ENCODE peak calls at places on chromosomes 1 and 21, in nine cellular contexts. One of them, this sample, is unnamed.

GRCh38 chr1:223413216-223413615 is 20.0 kb downstream of the CCDC185 start:
- DNase-seq in choroid plexus epithelial cell: no peak
- DNase-seq in fibroblast of lung: no peak
- DNase-seq in naive thymus-derived CD4-positive, alpha-beta T cell: no peak
- DNase-seq in right atrium auricular region: no peak
- DNase-seq in cardiac muscle cell: no peak
- DNase-seq in GM12878: no peak
- DNase-seq in OCI-LY7: no peak
- DNase-seq in left lung: no peak
- DNase-seq in this sample: no peak

GRCh38 chr1:161511018-161511755 is 5.9 kb downstream of the FCGR2A start:
- DNase-seq in choroid plexus epithelial cell: peak
- DNase-seq in fibroblast of lung: no peak
- DNase-seq in naive thymus-derived CD4-positive, alpha-beta T cell: no peak
- DNase-seq in left lung: no peak
- DNase-seq in GM12878: no peak
- DNase-seq in OCI-LY7: no peak
- DNase-seq in right atrium auricular region: no peak
- DNase-seq in cardiac muscle cell: no peak
- DNase-seq in this sample: no peak

GRCh38 chr1:39699419-39699818 is 8.2 kb upstream of the HPCAL4 start:
- DNase-seq in left lung: no peak
- DNase-seq in fibroblast of lung: no peak
- DNase-seq in OCI-LY7: no peak
- DNase-seq in right atrium auricular region: no peak
- DNase-seq in GM12878: no peak
- DNase-seq in naive thymus-derived CD4-positive, alpha-beta T cell: no peak
- DNase-seq in cardiac muscle cell: no peak
- DNase-seq in choroid plexus epithelial cell: no peak
- DNase-seq in this sample: no peak

GRCh38 chr1:7262611-7263010 is 477.4 kb downstream of the CAMTA1 start:
- DNase-seq in GM12878: no peak
- DNase-seq in left lung: no peak
- DNase-seq in naive thymus-derived CD4-positive, alpha-beta T cell: no peak
- DNase-seq in choroid plexus epithelial cell: no peak
- DNase-seq in cardiac muscle cell: no peak
- DNase-seq in right atrium auricular region: no peak
- DNase-seq in fibroblast of lung: no peak
- DNase-seq in OCI-LY7: no peak
- DNase-seq in this sample: no peak

GRCh38 chr1:198449281-198449680 is 91.2 kb downstream of the ATP6V1G3 start:
- DNase-seq in OCI-LY7: no peak
- DNase-seq in right atrium auricular region: no peak
- DNase-seq in cardiac muscle cell: no peak
- DNase-seq in GM12878: no peak
- DNase-seq in left lung: no peak
- DNase-seq in fibroblast of lung: no peak
- DNase-seq in naive thymus-derived CD4-positive, alpha-beta T cell: no peak
- DNase-seq in choroid plexus epithelial cell: no peak
- DNase-seq in this sample: no peak

GRCh38 chr21:33058468-33059318 is 11.2 kb upstream of the OLIG1 start:
- DNase-seq in fibroblast of lung: no peak
- DNase-seq in cardiac muscle cell: no peak
- DNase-seq in left lung: no peak
- DNase-seq in OCI-LY7: no peak
- DNase-seq in choroid plexus epithelial cell: no peak
- DNase-seq in naive thymus-derived CD4-positive, alpha-beta T cell: no peak
- DNase-seq in GM12878: no peak
- DNase-seq in right atrium auricular region: no peak
- DNase-seq in this sample: no peak

GRCh38 chr1:184456189-184456588 is 69.4 kb downstream of the C1orf21 start:
- DNase-seq in cardiac muscle cell: no peak
- DNase-seq in fibroblast of lung: no peak
- DNase-seq in OCI-LY7: no peak
- DNase-seq in GM12878: no peak
- DNase-seq in naive thymus-derived CD4-positive, alpha-beta T cell: no peak
- DNase-seq in left lung: no peak
- DNase-seq in choroid plexus epithelial cell: peak
- DNase-seq in right atrium auricular region: no peak
- DNase-seq in this sample: no peak

GRCh38 chr1:18541046-18541795 is 60.5 kb downstream of the KLHDC7A start:
- DNase-seq in choroid plexus epithelial cell: no peak
- DNase-seq in naive thymus-derived CD4-positive, alpha-beta T cell: no peak
- DNase-seq in fibroblast of lung: no peak
- DNase-seq in left lung: no peak
- DNase-seq in right atrium auricular region: no peak
- DNase-seq in cardiac muscle cell: no peak
- DNase-seq in OCI-LY7: no peak
- DNase-seq in GM12878: no peak
- DNase-seq in this sample: no peak

GRCh38 chr21:38291875-38292274 is 35.1 kb downstream of the KCNJ15 start:
- DNase-seq in choroid plexus epithelial cell: no peak
- DNase-seq in OCI-LY7: no peak
- DNase-seq in left lung: no peak
- DNase-seq in right atrium auricular region: no peak
- DNase-seq in GM12878: no peak
- DNase-seq in naive thymus-derived CD4-positive, alpha-beta T cell: no peak
- DNase-seq in fibroblast of lung: no peak
- DNase-seq in cardiac muscle cell: no peak
- DNase-seq in this sample: no peak

GRCh38 chr1:9061252-9061948 is 8.0 kb downstream of the SLC2A5 start:
- DNase-seq in right atrium auricular region: no peak
- DNase-seq in choroid plexus epithelial cell: no peak
- DNase-seq in GM12878: no peak
- DNase-seq in OCI-LY7: no peak
- DNase-seq in left lung: no peak
- DNase-seq in fibroblast of lung: no peak
- DNase-seq in cardiac muscle cell: no peak
- DNase-seq in naive thymus-derived CD4-positive, alpha-beta T cell: no peak
- DNase-seq in this sample: no peak

GRCh38 chr1:237867380-237867888 is 23.3 kb downstream of the ZP4 start:
- DNase-seq in naive thymus-derived CD4-positive, alpha-beta T cell: no peak
- DNase-seq in right atrium auricular region: no peak
- DNase-seq in cardiac muscle cell: no peak
- DNase-seq in OCI-LY7: no peak
- DNase-seq in GM12878: no peak
- DNase-seq in fibroblast of lung: no peak
- DNase-seq in left lung: no peak
- DNase-seq in choroid plexus epithelial cell: no peak
- DNase-seq in this sample: no peak

GRCh38 chr1:33372162-33372561 is 51.3 kb upstream of the A3GALT2 start:
- DNase-seq in right atrium auricular region: no peak
- DNase-seq in choroid plexus epithelial cell: no peak
- DNase-seq in left lung: no peak
- DNase-seq in OCI-LY7: no peak
- DNase-seq in fibroblast of lung: no peak
- DNase-seq in naive thymus-derived CD4-positive, alpha-beta T cell: no peak
- DNase-seq in cardiac muscle cell: no peak
- DNase-seq in GM12878: no peak
- DNase-seq in this sample: no peak

GRCh38 chr1:237851209-237851845 is 39.4 kb downstream of the ZP4 start:
- DNase-seq in cardiac muscle cell: peak
- DNase-seq in right atrium auricular region: no peak
- DNase-seq in fibroblast of lung: peak
- DNase-seq in naive thymus-derived CD4-positive, alpha-beta T cell: no peak
- DNase-seq in choroid plexus epithelial cell: peak
- DNase-seq in left lung: no peak
- DNase-seq in GM12878: no peak
- DNase-seq in OCI-LY7: peak
- DNase-seq in this sample: no peak

GRCh38 chr1:160981584-160982411 is 27.2 kb upstream of the ITLN2 start:
- DNase-seq in left lung: peak
- DNase-seq in right atrium auricular region: no peak
- DNase-seq in cardiac muscle cell: no peak
- DNase-seq in fibroblast of lung: no peak
- DNase-seq in choroid plexus epithelial cell: no peak
- DNase-seq in GM12878: no peak
- DNase-seq in naive thymus-derived CD4-positive, alpha-beta T cell: no peak
- DNase-seq in OCI-LY7: no peak
- DNase-seq in this sample: no peak

GRCh38 chr1:29682171-29682917 is 446.0 kb downstream of the PTPRU start:
- DNase-seq in cardiac muscle cell: no peak
- DNase-seq in fibroblast of lung: no peak
- DNase-seq in choroid plexus epithelial cell: no peak
- DNase-seq in left lung: no peak
- DNase-seq in GM12878: no peak
- DNase-seq in right atrium auricular region: peak
- DNase-seq in OCI-LY7: no peak
- DNase-seq in naive thymus-derived CD4-positive, alpha-beta T cell: no peak
- DNase-seq in this sample: no peak

GRCh38 chr1:151134991-151135390 is 11.4 kb downstream of the SEMA6C start:
- DNase-seq in OCI-LY7: no peak
- DNase-seq in cardiac muscle cell: no peak
- DNase-seq in fibroblast of lung: no peak
- DNase-seq in GM12878: no peak
- DNase-seq in left lung: no peak
- DNase-seq in right atrium auricular region: no peak
- DNase-seq in naive thymus-derived CD4-positive, alpha-beta T cell: no peak
- DNase-seq in choroid plexus epithelial cell: no peak
- DNase-seq in this sample: no peak

GRCh38 chr21:42263591-42264131 is 44.7 kb downstream of the ABCG1 start:
- DNase-seq in cardiac muscle cell: no peak
- DNase-seq in right atrium auricular region: peak
- DNase-seq in left lung: peak
- DNase-seq in naive thymus-derived CD4-positive, alpha-beta T cell: no peak
- DNase-seq in GM12878: no peak
- DNase-seq in fibroblast of lung: peak
- DNase-seq in OCI-LY7: no peak
- DNase-seq in choroid plexus epithelial cell: no peak
- DNase-seq in this sample: peak

GRCh38 chr1:9881838-9882249 is 28.2 kb downstream of the CTNNBIP1 start:
- DNase-seq in cardiac muscle cell: no peak
- DNase-seq in OCI-LY7: no peak
- DNase-seq in fibroblast of lung: peak
- DNase-seq in naive thymus-derived CD4-positive, alpha-beta T cell: no peak
- DNase-seq in left lung: peak
- DNase-seq in right atrium auricular region: no peak
- DNase-seq in choroid plexus epithelial cell: peak
- DNase-seq in GM12878: no peak
- DNase-seq in this sample: no peak

GRCh38 chr1:19390901-19391595 is 78.9 kb downstream of the SLC66A1 start:
- DNase-seq in OCI-LY7: peak
- DNase-seq in GM12878: peak
- DNase-seq in left lung: no peak
- DNase-seq in choroid plexus epithelial cell: peak
- DNase-seq in fibroblast of lung: peak
- DNase-seq in right atrium auricular region: peak
- DNase-seq in cardiac muscle cell: peak
- DNase-seq in naive thymus-derived CD4-positive, alpha-beta T cell: peak
- DNase-seq in this sample: peak

GRCh38 chr1:209850342-209850979 is 22.7 kb downstream of the UTP25 start:
- DNase-seq in naive thymus-derived CD4-positive, alpha-beta T cell: no peak
- DNase-seq in left lung: no peak
- DNase-seq in OCI-LY7: peak
- DNase-seq in GM12878: no peak
- DNase-seq in cardiac muscle cell: peak
- DNase-seq in fibroblast of lung: peak
- DNase-seq in choroid plexus epithelial cell: peak
- DNase-seq in right atrium auricular region: no peak
- DNase-seq in this sample: no peak

GRCh38 chr21:37642493-37642892 is 273.8 kb downstream of the KCNJ6 start:
- DNase-seq in cardiac muscle cell: peak
- DNase-seq in right atrium auricular region: no peak
- DNase-seq in naive thymus-derived CD4-positive, alpha-beta T cell: peak
- DNase-seq in OCI-LY7: peak
- DNase-seq in GM12878: no peak
- DNase-seq in choroid plexus epithelial cell: peak
- DNase-seq in fibroblast of lung: no peak
- DNase-seq in left lung: no peak
- DNase-seq in this sample: no peak

GRCh38 chr1:18818036-18818435 is 41.4 kb downstream of the TAS1R2 start:
- DNase-seq in choroid plexus epithelial cell: no peak
- DNase-seq in fibroblast of lung: no peak
- DNase-seq in cardiac muscle cell: no peak
- DNase-seq in OCI-LY7: no peak
- DNase-seq in left lung: no peak
- DNase-seq in right atrium auricular region: no peak
- DNase-seq in GM12878: no peak
- DNase-seq in naive thymus-derived CD4-positive, alpha-beta T cell: no peak
- DNase-seq in this sample: no peak

GRCh38 chr1:182430263-182431068 is 19.5 kb upstream of the RGSL1 start:
- DNase-seq in right atrium auricular region: no peak
- DNase-seq in naive thymus-derived CD4-positive, alpha-beta T cell: peak
- DNase-seq in left lung: no peak
- DNase-seq in fibroblast of lung: no peak
- DNase-seq in OCI-LY7: no peak
- DNase-seq in cardiac muscle cell: no peak
- DNase-seq in choroid plexus epithelial cell: peak
- DNase-seq in GM12878: peak
- DNase-seq in this sample: no peak

GRCh38 chr1:66333463-66334232 is 200.3 kb upstream of the SGIP1 start:
- DNase-seq in naive thymus-derived CD4-positive, alpha-beta T cell: no peak
- DNase-seq in right atrium auricular region: peak
- DNase-seq in left lung: no peak
- DNase-seq in fibroblast of lung: no peak
- DNase-seq in choroid plexus epithelial cell: no peak
- DNase-seq in cardiac muscle cell: no peak
- DNase-seq in OCI-LY7: peak
- DNase-seq in GM12878: no peak
- DNase-seq in this sample: no peak
- H3K4me3 ChIP-seq in naive thymus-derived CD4-positive, alpha-beta T cell: peak
- H3K4me3 ChIP-seq in right atrium auricular region: peak
- H3K4me3 ChIP-seq in left lung: peak
- H3K4me3 ChIP-seq in fibroblast of lung: no peak
- H3K4me3 ChIP-seq in choroid plexus epithelial cell: peak
- H3K4me3 ChIP-seq in cardiac muscle cell: no peak
- H3K4me3 ChIP-seq in OCI-LY7: peak
- H3K4me3 ChIP-seq in GM12878: peak
- H3K4me3 ChIP-seq in this sample: peak

GRCh38 chr1:16143566-16144324 is 12.1 kb downstream of the EPHA2 start:
- DNase-seq in right atrium auricular region: no peak
- DNase-seq in left lung: peak
- DNase-seq in choroid plexus epithelial cell: no peak
- DNase-seq in OCI-LY7: no peak
- DNase-seq in GM12878: no peak
- DNase-seq in cardiac muscle cell: peak
- DNase-seq in fibroblast of lung: no peak
- DNase-seq in naive thymus-derived CD4-positive, alpha-beta T cell: no peak
- DNase-seq in this sample: no peak
- H3K4me3 ChIP-seq in right atrium auricular region: no peak
- H3K4me3 ChIP-seq in left lung: no peak
- H3K4me3 ChIP-seq in choroid plexus epithelial cell: no peak
- H3K4me3 ChIP-seq in OCI-LY7: no peak
- H3K4me3 ChIP-seq in GM12878: no peak
- H3K4me3 ChIP-seq in cardiac muscle cell: no peak
- H3K4me3 ChIP-seq in fibroblast of lung: no peak
- H3K4me3 ChIP-seq in naive thymus-derived CD4-positive, alpha-beta T cell: no peak
- H3K4me3 ChIP-seq in this sample: no peak

GRCh38 chr1:5733596-5733995 is 258.6 kb downstream of the NPHP4 start:
- DNase-seq in naive thymus-derived CD4-positive, alpha-beta T cell: no peak
- DNase-seq in OCI-LY7: no peak
- DNase-seq in choroid plexus epithelial cell: no peak
- DNase-seq in fibroblast of lung: no peak
- DNase-seq in right atrium auricular region: no peak
- DNase-seq in left lung: no peak
- DNase-seq in GM12878: no peak
- DNase-seq in cardiac muscle cell: no peak
- DNase-seq in this sample: no peak
- H3K4me3 ChIP-seq in naive thymus-derived CD4-positive, alpha-beta T cell: no peak
- H3K4me3 ChIP-seq in OCI-LY7: no peak
- H3K4me3 ChIP-seq in choroid plexus epithelial cell: no peak
- H3K4me3 ChIP-seq in fibroblast of lung: no peak
- H3K4me3 ChIP-seq in right atrium auricular region: no peak
- H3K4me3 ChIP-seq in left lung: no peak
- H3K4me3 ChIP-seq in GM12878: no peak
- H3K4me3 ChIP-seq in cardiac muscle cell: no peak
- H3K4me3 ChIP-seq in this sample: no peak

GRCh38 chr1:16980473-16981268 is at the start of gene MFAP2:
- DNase-seq in fibroblast of lung: no peak
- DNase-seq in choroid plexus epithelial cell: no peak
- DNase-seq in left lung: peak
- DNase-seq in right atrium auricular region: no peak
- DNase-seq in OCI-LY7: no peak
- DNase-seq in naive thymus-derived CD4-positive, alpha-beta T cell: peak
- DNase-seq in cardiac muscle cell: peak
- DNase-seq in GM12878: no peak
- DNase-seq in this sample: no peak
- H3K4me3 ChIP-seq in fibroblast of lung: peak
- H3K4me3 ChIP-seq in choroid plexus epithelial cell: peak
- H3K4me3 ChIP-seq in left lung: peak
- H3K4me3 ChIP-seq in right atrium auricular region: peak
- H3K4me3 ChIP-seq in OCI-LY7: no peak
- H3K4me3 ChIP-seq in naive thymus-derived CD4-positive, alpha-beta T cell: no peak
- H3K4me3 ChIP-seq in cardiac muscle cell: peak
- H3K4me3 ChIP-seq in GM12878: no peak
- H3K4me3 ChIP-seq in this sample: peak